ENCODE peak calls at places on chromosome 7, in four cellular contexts. Y is EH, I is endothelial cell of umbilical vein, R is AG09309. A is an unnamed sample.

GRCh38 chr7:2717293-2717904 is 29.4 kb downstream of the AMZ1 start:
- DNase-seq in R (no peak), I (peak; percentile 72), Y (peak; percentile 67), A (no peak)

GRCh38 chr7:20358106-20358505 is 27.4 kb downstream of the ITGB8 start:
- DNase-seq in I (no peak), R (no peak), Y (no peak), A (no peak)

GRCh38 chr7:127986581-127987461 is 44.4 kb downstream of the LRRC4 start:
- DNase-seq in Y (no peak), I (no peak), R (no peak), A (no peak)

GRCh38 chr7:120278773-120279172 is 5.8 kb downstream of the KCND2 start:
- DNase-seq in I (no peak), R (no peak), Y (no peak), A (no peak)

GRCh38 chr7:27110163-27110976 is 7.9 kb upstream of the HOXA2 start:
- DNase-seq in I (peak; percentile 16), Y (peak; percentile 89), R (no peak), A (peak; percentile 96)

GRCh38 chr7:85074992-85075391 is 111.9 kb downstream of the SEMA3D start:
- DNase-seq in R (no peak), Y (peak; percentile 18), I (no peak), A (peak; percentile 5)

GRCh38 chr7:112192236-112193154 is 13.7 kb downstream of the DOCK4 start:
- DNase-seq in Y (peak; percentile 61), I (peak; percentile 98), R (no peak), A (peak; percentile 83)

GRCh38 chr7:74454059-74454947 is 597 bp downstream of the GTF2IRD1 start:
- DNase-seq in Y (no peak), I (no peak), R (no peak), A (no peak)

GRCh38 chr7:81500631-81501030 is 269.2 kb downstream of the HGF start:
- DNase-seq in R (no peak), Y (no peak), I (no peak), A (no peak)

GRCh38 chr7:99404235-99404976 is 4.0 kb downstream of the PDAP1 start:
- DNase-seq in Y (no peak), I (no peak), R (no peak), A (no peak)

GRCh38 chr7:2993868-2994267 is 49.8 kb downstream of the CARD11 start:
- DNase-seq in I (no peak), Y (no peak), R (no peak), A (no peak)

GRCh38 chr7:84178013-84178412 is 16.6 kb downstream of the SEMA3A start:
- DNase-seq in Y (no peak), R (no peak), I (peak; percentile 17), A (no peak)

GRCh38 chr7:8149222-8149621 is 112.7 kb downstream of the ICA1 start:
- DNase-seq in I (peak; percentile 63), Y (peak; percentile 14), R (no peak), A (no peak)

GRCh38 chr7:154789404-154789803 is 213.5 kb downstream of the PAXIP1 start:
- DNase-seq in Y (no peak), R (no peak), I (no peak), A (peak; percentile 73)

GRCh38 chr7:24722386-24723177 is 34.7 kb downstream of the GSDME start:
- DNase-seq in R (no peak), I (peak; percentile 36), Y (peak; percentile 61), A (peak; percentile 37)

A was measured in RPMI7951.